ENCODE peak calls at places on chromosomes 6 and 20, in nine cellular contexts. P is testis, F is ascending aorta, Z is prostate gland, A is HAP-1, Y is psoas muscle, N is HepG2, O is adrenal gland, T is HCT116. Q is an unnamed sample.
A peak's percentile ranks its signal among the peaks of the same experiment; 100 is the strongest.

GRCh38 chr6:166553563-166554271 is 32.8 kb downstream of the RAMACL start:
- DNase-seq in P (no peak), Y (peak; percentile 73), N (no peak), F (no peak), T (no peak), Z (no peak), A (no peak), O (peak; percentile 14), Q (peak; percentile 30)

GRCh38 chr6:148570456-148570855 is 176.4 kb upstream of the UST start:
- DNase-seq in O (no peak), A (no peak), T (no peak), N (no peak), Z (no peak), F (no peak), Y (no peak), P (no peak), Q (no peak)

GRCh38 chr6:68958327-68958726 is 323.2 kb downstream of the ADGRB3 start:
- DNase-seq in T (no peak), A (no peak), O (no peak), F (no peak), N (peak; percentile 2), Z (no peak), Y (no peak), P (no peak), Q (no peak)

GRCh38 chr20:25867776-25868649 is 171.4 kb upstream of the ZNF337 start:
- DNase-seq in Z (peak; percentile 48), Y (peak; percentile 91), F (no peak), T (no peak), A (peak; percentile 74), O (peak; percentile 78), N (no peak), P (peak; percentile 85), Q (peak; percentile 83)

GRCh38 chr6:142523485-142523884 is 221.7 kb downstream of the ADGRG6 start:
- DNase-seq in Y (no peak), F (no peak), O (no peak), T (no peak), Z (no peak), N (no peak), P (no peak), A (no peak), Q (no peak)

GRCh38 chr6:111871207-111871606 is 2.0 kb downstream of the FYN start:
- DNase-seq in A (no peak), Y (no peak), T (no peak), N (no peak), F (no peak), Z (no peak), P (no peak), O (no peak), Q (no peak)

GRCh38 chr6:130018830-130019795 is 732 bp downstream of the L3MBTL3 start:
- DNase-seq in P (peak; percentile 49), O (peak; percentile 50), N (no peak), T (no peak), F (no peak), A (peak; percentile 59), Z (peak; percentile 24), Y (peak; percentile 64), Q (peak; percentile 50)

GRCh38 chr6:24796616-24797290 is 2.0 kb downstream of the ARMH2 start:
- DNase-seq in Z (no peak), P (no peak), O (no peak), F (no peak), T (no peak), N (no peak), A (no peak), Y (no peak), Q (no peak)

GRCh38 chr20:36830791-36831691 is 44.9 kb upstream of the TLDC2 start:
- DNase-seq in F (no peak), Z (no peak), N (no peak), Y (peak; percentile 79), A (no peak), P (no peak), T (no peak), O (peak; percentile 86), Q (no peak)

GRCh38 chr20:51871943-51872342 is 69.6 kb upstream of the SALL4 start:
- DNase-seq in N (no peak), O (no peak), P (no peak), Y (no peak), F (no peak), Z (peak; percentile 83), A (peak; percentile 26), T (no peak), Q (no peak)

GRCh38 chr6:139519571-139520031 is 145.2 kb upstream of the CITED2 start:
- DNase-seq in F (no peak), Z (no peak), Y (no peak), P (no peak), A (no peak), N (no peak), T (no peak), O (no peak), Q (no peak)

GRCh38 chr20:47024461-47024937 is 129.9 kb downstream of the EYA2 start:
- DNase-seq in P (no peak), Z (no peak), T (no peak), O (no peak), N (no peak), Y (no peak), A (no peak), F (no peak), Q (no peak)

GRCh38 chr20:62711703-62712101 is 3.1 kb downstream of the NTSR1 start:
- DNase-seq in O (no peak), A (no peak), Y (no peak), Z (no peak), T (no peak), P (no peak), N (no peak), F (no peak), Q (no peak)

GRCh38 chr6:144993870-144994269 is 708.7 kb downstream of the UTRN start:
- DNase-seq in A (no peak), Z (no peak), P (no peak), T (no peak), Y (no peak), F (no peak), O (no peak), N (no peak), Q (no peak)

GRCh38 chr6:63637865-63638445 is 2.4 kb downstream of the PHF3 start:
- DNase-seq in F (no peak), Z (no peak), T (no peak), A (no peak), N (no peak), O (no peak), P (no peak), Y (no peak), Q (no peak)

GRCh38 chr6:138970856-138971425 is 17.1 kb downstream of the REPS1 start:
- DNase-seq in P (no peak), O (peak; percentile 59), F (no peak), Y (no peak), N (no peak), Z (no peak), A (no peak), T (peak; percentile 55), Q (no peak)

GRCh38 chr20:21509597-21510331 is 4.1 kb downstream of the NKX2-2 start:
- DNase-seq in N (no peak), Z (no peak), A (peak; percentile 74), T (no peak), P (peak; percentile 50), Y (no peak), F (no peak), O (no peak), Q (no peak)

GRCh38 chr20:21511850-21512633 is 1.8 kb downstream of the NKX2-2 start:
- DNase-seq in T (no peak), F (no peak), Y (peak; percentile 49), N (no peak), A (peak; percentile 56), O (no peak), Z (no peak), P (no peak), Q (no peak)

GRCh38 chr20:21511485-21511849 is 2.4 kb downstream of the NKX2-2 start:
- DNase-seq in T (no peak), N (no peak), Z (no peak), F (no peak), O (no peak), Y (no peak), A (no peak), P (no peak), Q (no peak)

GRCh38 chr20:21510414-21510971 is 3.4 kb downstream of the NKX2-2 start:
- DNase-seq in A (peak; percentile 59), F (no peak), N (no peak), Z (no peak), P (no peak), O (no peak), Y (no peak), T (no peak), Q (no peak)

GRCh38 chr20:21510995-21511394 is 2.9 kb downstream of the NKX2-2 start:
- DNase-seq in P (no peak), N (no peak), O (no peak), F (no peak), A (no peak), Z (no peak), Y (no peak), T (no peak), Q (no peak)
- H3K4me3 ChIP-seq in P (no peak overlapping the region), N (peak overlapping the region; percentile 62), O (no peak overlapping the region), F (peak overlapping the region; percentile 41), A (peak overlapping the region; percentile 61), Z (peak overlapping the region; percentile 6), Y (peak overlapping the region; percentile 54), T (no peak overlapping the region), Q (no peak overlapping the region)

DNA sequence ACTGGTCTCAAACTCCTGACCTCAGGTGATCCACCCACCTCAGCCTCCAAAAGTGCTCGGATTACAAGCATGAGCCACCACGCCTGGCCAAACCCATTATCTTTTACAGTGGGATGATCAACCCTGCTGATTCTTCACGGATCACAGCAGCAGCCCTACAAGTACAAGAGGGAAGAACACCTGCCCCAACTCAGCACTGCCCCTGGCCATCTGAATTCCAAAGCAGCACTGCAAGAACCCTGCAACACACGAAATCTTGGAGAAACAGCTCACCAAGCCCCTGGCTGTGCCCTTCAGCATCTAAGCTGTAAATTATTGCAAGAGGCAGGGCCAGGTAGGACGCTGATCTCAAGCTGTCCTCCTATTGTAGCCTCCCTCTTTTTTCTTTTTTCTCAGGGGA is 54.5 kb upstream of the MC3R start:
- DNase-seq in F (no peak), T (no peak), O (no peak), N (no peak), A (no peak), Z (no peak), P (no peak), Y (no peak), Q (no peak)
- H3K9me3 ChIP-seq in F (no peaks in the 10 kb centered on the region), T (peaks cover 4% of the 10 kb centered on the region), O (no peaks in the 10 kb centered on the region), N (peaks cover 35% of the 10 kb centered on the region), A (no peaks in the 10 kb centered on the region), Z (no peaks in the 10 kb centered on the region), P (no peaks in the 10 kb centered on the region), Y (no peaks in the 10 kb centered on the region), Q (no peaks in the 10 kb centered on the region)

GRCh38 chr6:33414592-33415271 is 3.2 kb downstream of the CUTA start:
- DNase-seq in T (no peak), P (no peak), Y (no peak), A (peak; percentile 49), N (no peak), Z (no peak), O (no peak), F (no peak), Q (no peak)
- H3K4me1 ChIP-seq in T (peaks cover 13% of the 10 kb centered on the region), P (peaks cover 44% of the 10 kb centered on the region), Y (peaks cover 23% of the 10 kb centered on the region), A (peaks cover 23% of the 10 kb centered on the region), N (peaks cover 54% of the 10 kb centered on the region), Z (peaks cover 12% of the 10 kb centered on the region), O (peaks cover 32% of the 10 kb centered on the region), F (peaks cover 38% of the 10 kb centered on the region), Q (peaks cover 61% of the 10 kb centered on the region)

DNA sequence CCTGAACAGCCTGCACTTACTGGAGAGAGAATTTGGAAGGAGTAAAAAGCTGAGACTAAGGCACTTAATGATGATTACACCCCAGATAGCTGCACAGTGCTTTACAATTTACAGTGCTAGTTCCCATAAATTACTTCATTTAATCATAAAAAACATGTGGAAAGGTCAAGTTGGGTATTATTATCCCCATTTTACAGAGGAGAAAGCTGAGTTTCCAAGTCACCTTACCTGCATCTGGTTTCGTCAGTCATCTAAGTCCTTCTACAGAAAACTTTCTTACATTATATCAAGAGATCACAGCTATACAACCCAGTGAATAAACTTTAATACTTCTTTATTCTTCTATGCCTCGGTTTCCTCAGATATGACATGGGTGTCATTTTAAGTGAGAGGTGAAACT is 3.3 kb downstream of the PTPRK start:
- DNase-seq in Y (no peak), F (no peak), Z (no peak), N (no peak), T (no peak), A (no peak), P (no peak), O (no peak), Q (no peak)
- H3K4me3 ChIP-seq in Y (no peak overlapping the region), F (no peak overlapping the region), Z (no peak overlapping the region), N (peak overlapping the region; percentile 97), T (no peak overlapping the region), A (no peak overlapping the region), P (no peak overlapping the region), O (no peak overlapping the region), Q (no peak overlapping the region)

Q was measured in body of pancreas.